ENCODE peak calls at places on chromosomes 6 and 20, in ten cellular contexts. One of them, this sample, is unnamed.

GRCh38 chr6:149166747-149167146 is 150.8 kb upstream of the TAB2 start:
- DNase-seq in Kasumi-1: no peak
- DNase-seq in uterus: no peak
- DNase-seq in psoas muscle: no peak
- DNase-seq in ELF-1: no peak
- DNase-seq in mammary epithelial cell: no peak
- DNase-seq in globus pallidus: no peak
- DNase-seq in left ventricle myocardium inferior: no peak
- DNase-seq in fibroblast of gingiva: no peak
- DNase-seq in hypothalamus: no peak
- DNase-seq in this sample: no peak

GRCh38 chr6:138844203-138844602 is 48.3 kb downstream of the ECT2L start:
- DNase-seq in globus pallidus: peak
- DNase-seq in hypothalamus: no peak
- DNase-seq in left ventricle myocardium inferior: peak
- DNase-seq in fibroblast of gingiva: peak
- DNase-seq in psoas muscle: peak
- DNase-seq in ELF-1: peak
- DNase-seq in Kasumi-1: no peak
- DNase-seq in mammary epithelial cell: no peak
- DNase-seq in uterus: peak
- DNase-seq in this sample: no peak

GRCh38 chr20:37914672-37915433 is 11.9 kb downstream of the VSTM2L start:
- DNase-seq in hypothalamus: no peak
- DNase-seq in Kasumi-1: no peak
- DNase-seq in uterus: no peak
- DNase-seq in psoas muscle: no peak
- DNase-seq in globus pallidus: no peak
- DNase-seq in left ventricle myocardium inferior: no peak
- DNase-seq in fibroblast of gingiva: no peak
- DNase-seq in ELF-1: peak
- DNase-seq in mammary epithelial cell: no peak
- DNase-seq in this sample: no peak

GRCh38 chr6:75563032-75563431 is 38.6 kb upstream of the SENP6 start:
- DNase-seq in uterus: no peak
- DNase-seq in psoas muscle: no peak
- DNase-seq in globus pallidus: no peak
- DNase-seq in mammary epithelial cell: peak
- DNase-seq in hypothalamus: no peak
- DNase-seq in ELF-1: peak
- DNase-seq in fibroblast of gingiva: peak
- DNase-seq in left ventricle myocardium inferior: no peak
- DNase-seq in Kasumi-1: peak
- DNase-seq in this sample: no peak

GRCh38 chr20:63183422-63184146 is 32.3 kb downstream of the YTHDF1 start:
- DNase-seq in fibroblast of gingiva: no peak
- DNase-seq in hypothalamus: no peak
- DNase-seq in psoas muscle: no peak
- DNase-seq in left ventricle myocardium inferior: no peak
- DNase-seq in globus pallidus: no peak
- DNase-seq in ELF-1: peak
- DNase-seq in uterus: no peak
- DNase-seq in Kasumi-1: peak
- DNase-seq in mammary epithelial cell: no peak
- DNase-seq in this sample: no peak

GRCh38 chr20:10660661-10661060 is 13.1 kb downstream of the JAG1 start:
- DNase-seq in fibroblast of gingiva: peak
- DNase-seq in uterus: peak
- DNase-seq in globus pallidus: no peak
- DNase-seq in Kasumi-1: no peak
- DNase-seq in left ventricle myocardium inferior: no peak
- DNase-seq in mammary epithelial cell: peak
- DNase-seq in ELF-1: peak
- DNase-seq in psoas muscle: peak
- DNase-seq in hypothalamus: no peak
- DNase-seq in this sample: peak

GRCh38 chr20:37506166-37506725 is 14.8 kb upstream of the NNAT start:
- DNase-seq in left ventricle myocardium inferior: no peak
- DNase-seq in hypothalamus: no peak
- DNase-seq in mammary epithelial cell: no peak
- DNase-seq in psoas muscle: no peak
- DNase-seq in globus pallidus: no peak
- DNase-seq in ELF-1: no peak
- DNase-seq in Kasumi-1: no peak
- DNase-seq in fibroblast of gingiva: no peak
- DNase-seq in uterus: no peak
- DNase-seq in this sample: no peak

GRCh38 chr6:135250234-135250633 is 69.1 kb downstream of the MYB start:
- DNase-seq in globus pallidus: no peak
- DNase-seq in psoas muscle: no peak
- DNase-seq in mammary epithelial cell: no peak
- DNase-seq in hypothalamus: no peak
- DNase-seq in left ventricle myocardium inferior: no peak
- DNase-seq in uterus: no peak
- DNase-seq in Kasumi-1: no peak
- DNase-seq in fibroblast of gingiva: no peak
- DNase-seq in ELF-1: no peak
- DNase-seq in this sample: no peak

GRCh38 chr6:144555078-144555477 is 269.9 kb downstream of the UTRN start:
- DNase-seq in ELF-1: no peak
- DNase-seq in fibroblast of gingiva: no peak
- DNase-seq in left ventricle myocardium inferior: no peak
- DNase-seq in uterus: no peak
- DNase-seq in hypothalamus: no peak
- DNase-seq in psoas muscle: no peak
- DNase-seq in Kasumi-1: no peak
- DNase-seq in mammary epithelial cell: no peak
- DNase-seq in globus pallidus: no peak
- DNase-seq in this sample: no peak

GRCh38 chr6:13013681-13014550 is 297.3 kb downstream of the PHACTR1 start:
- DNase-seq in Kasumi-1: no peak
- DNase-seq in globus pallidus: no peak
- DNase-seq in hypothalamus: no peak
- DNase-seq in psoas muscle: no peak
- DNase-seq in uterus: no peak
- DNase-seq in fibroblast of gingiva: no peak
- DNase-seq in mammary epithelial cell: no peak
- DNase-seq in left ventricle myocardium inferior: peak
- DNase-seq in ELF-1: peak
- DNase-seq in this sample: no peak

GRCh38 chr6:24905485-24905884 is 30.3 kb downstream of the RIPOR2 start:
- DNase-seq in uterus: peak
- DNase-seq in left ventricle myocardium inferior: no peak
- DNase-seq in mammary epithelial cell: no peak
- DNase-seq in Kasumi-1: no peak
- DNase-seq in hypothalamus: no peak
- DNase-seq in fibroblast of gingiva: no peak
- DNase-seq in ELF-1: no peak
- DNase-seq in globus pallidus: no peak
- DNase-seq in psoas muscle: no peak
- DNase-seq in this sample: no peak

GRCh38 chr6:43499028-43499815 is 10.9 kb downstream of the LRRC73 start:
- DNase-seq in mammary epithelial cell: no peak
- DNase-seq in ELF-1: no peak
- DNase-seq in uterus: no peak
- DNase-seq in hypothalamus: no peak
- DNase-seq in Kasumi-1: no peak
- DNase-seq in left ventricle myocardium inferior: no peak
- DNase-seq in fibroblast of gingiva: no peak
- DNase-seq in globus pallidus: no peak
- DNase-seq in psoas muscle: no peak
- DNase-seq in this sample: no peak

GRCh38 chr20:39825950-39826349 is 863.1 kb downstream of the MAFB start:
- DNase-seq in Kasumi-1: no peak
- DNase-seq in fibroblast of gingiva: no peak
- DNase-seq in hypothalamus: no peak
- DNase-seq in globus pallidus: no peak
- DNase-seq in ELF-1: no peak
- DNase-seq in psoas muscle: no peak
- DNase-seq in mammary epithelial cell: peak
- DNase-seq in uterus: no peak
- DNase-seq in left ventricle myocardium inferior: no peak
- DNase-seq in this sample: no peak

GRCh38 chr6:85452441-85452881 is 2.6 kb downstream of the NT5E start:
- DNase-seq in globus pallidus: no peak
- DNase-seq in mammary epithelial cell: no peak
- DNase-seq in left ventricle myocardium inferior: no peak
- DNase-seq in fibroblast of gingiva: peak
- DNase-seq in Kasumi-1: no peak
- DNase-seq in uterus: no peak
- DNase-seq in ELF-1: no peak
- DNase-seq in psoas muscle: no peak
- DNase-seq in hypothalamus: no peak
- DNase-seq in this sample: no peak

GRCh38 chr6:25232478-25232877 is 46.7 kb upstream of the CARMIL1 start:
- DNase-seq in hypothalamus: no peak
- DNase-seq in psoas muscle: peak
- DNase-seq in Kasumi-1: no peak
- DNase-seq in ELF-1: no peak
- DNase-seq in left ventricle myocardium inferior: peak
- DNase-seq in fibroblast of gingiva: peak
- DNase-seq in globus pallidus: no peak
- DNase-seq in uterus: no peak
- DNase-seq in mammary epithelial cell: no peak
- DNase-seq in this sample: peak

GRCh38 chr6:54135665-54136370 is 24.6 kb downstream of the MLIP start:
- DNase-seq in left ventricle myocardium inferior: no peak
- DNase-seq in mammary epithelial cell: peak
- DNase-seq in globus pallidus: no peak
- DNase-seq in fibroblast of gingiva: peak
- DNase-seq in hypothalamus: no peak
- DNase-seq in ELF-1: no peak
- DNase-seq in uterus: no peak
- DNase-seq in psoas muscle: no peak
- DNase-seq in Kasumi-1: no peak
- DNase-seq in this sample: no peak

GRCh38 chr6:52020961-52021570 is 66.3 kb downstream of the PKHD1 start:
- DNase-seq in fibroblast of gingiva: peak
- DNase-seq in hypothalamus: no peak
- DNase-seq in mammary epithelial cell: peak
- DNase-seq in psoas muscle: no peak
- DNase-seq in globus pallidus: peak
- DNase-seq in uterus: no peak
- DNase-seq in Kasumi-1: peak
- DNase-seq in ELF-1: no peak
- DNase-seq in left ventricle myocardium inferior: no peak
- DNase-seq in this sample: no peak

GRCh38 chr20:50628326-50628725 is 63.0 kb downstream of the RIPOR3 start:
- DNase-seq in uterus: no peak
- DNase-seq in psoas muscle: no peak
- DNase-seq in fibroblast of gingiva: no peak
- DNase-seq in hypothalamus: no peak
- DNase-seq in left ventricle myocardium inferior: no peak
- DNase-seq in ELF-1: no peak
- DNase-seq in globus pallidus: no peak
- DNase-seq in mammary epithelial cell: no peak
- DNase-seq in Kasumi-1: no peak
- DNase-seq in this sample: no peak

GRCh38 chr20:35434085-35435005 is 3.7 kb downstream of the GDF5 start:
- DNase-seq in globus pallidus: no peak
- DNase-seq in ELF-1: no peak
- DNase-seq in mammary epithelial cell: no peak
- DNase-seq in fibroblast of gingiva: peak
- DNase-seq in uterus: no peak
- DNase-seq in Kasumi-1: no peak
- DNase-seq in psoas muscle: peak
- DNase-seq in hypothalamus: no peak
- DNase-seq in left ventricle myocardium inferior: peak
- DNase-seq in this sample: no peak

GRCh38 chr6:62746161-62746560 is 460.1 kb upstream of the KHDRBS2 start:
- DNase-seq in mammary epithelial cell: no peak
- DNase-seq in psoas muscle: no peak
- DNase-seq in Kasumi-1: no peak
- DNase-seq in globus pallidus: peak
- DNase-seq in uterus: no peak
- DNase-seq in hypothalamus: no peak
- DNase-seq in ELF-1: no peak
- DNase-seq in fibroblast of gingiva: no peak
- DNase-seq in left ventricle myocardium inferior: no peak
- DNase-seq in this sample: no peak

GRCh38 chr6:146282837-146283236 is 254.0 kb downstream of the GRM1 start:
- DNase-seq in Kasumi-1: no peak
- DNase-seq in fibroblast of gingiva: no peak
- DNase-seq in hypothalamus: no peak
- DNase-seq in ELF-1: no peak
- DNase-seq in left ventricle myocardium inferior: no peak
- DNase-seq in uterus: no peak
- DNase-seq in psoas muscle: no peak
- DNase-seq in mammary epithelial cell: no peak
- DNase-seq in globus pallidus: no peak
- DNase-seq in this sample: no peak

GRCh38 chr6:32439708-32440214 is at the start of gene HLA-DRA:
- DNase-seq in ELF-1: peak
- DNase-seq in Kasumi-1: peak
- DNase-seq in globus pallidus: peak
- DNase-seq in uterus: peak
- DNase-seq in mammary epithelial cell: peak
- DNase-seq in hypothalamus: no peak
- DNase-seq in left ventricle myocardium inferior: no peak
- DNase-seq in fibroblast of gingiva: peak
- DNase-seq in psoas muscle: no peak
- DNase-seq in this sample: no peak

GRCh38 chr6:12149944-12150510 is 137.9 kb downstream of the HIVEP1 start:
- DNase-seq in fibroblast of gingiva: no peak
- DNase-seq in left ventricle myocardium inferior: no peak
- DNase-seq in ELF-1: no peak
- DNase-seq in mammary epithelial cell: no peak
- DNase-seq in globus pallidus: peak
- DNase-seq in psoas muscle: no peak
- DNase-seq in hypothalamus: no peak
- DNase-seq in uterus: no peak
- DNase-seq in Kasumi-1: no peak
- DNase-seq in this sample: no peak

GRCh38 chr20:45407067-45407745 is 883 bp upstream of the DBNDD2 start:
- DNase-seq in ELF-1: peak
- DNase-seq in uterus: peak
- DNase-seq in mammary epithelial cell: peak
- DNase-seq in globus pallidus: no peak
- DNase-seq in hypothalamus: peak
- DNase-seq in left ventricle myocardium inferior: peak
- DNase-seq in Kasumi-1: no peak
- DNase-seq in psoas muscle: peak
- DNase-seq in fibroblast of gingiva: peak
- DNase-seq in this sample: peak

GRCh38 chr20:61464634-61465033 is 212.6 kb downstream of the CDH4 start:
- DNase-seq in globus pallidus: no peak
- DNase-seq in uterus: no peak
- DNase-seq in Kasumi-1: no peak
- DNase-seq in psoas muscle: no peak
- DNase-seq in left ventricle myocardium inferior: no peak
- DNase-seq in fibroblast of gingiva: no peak
- DNase-seq in ELF-1: no peak
- DNase-seq in hypothalamus: peak
- DNase-seq in mammary epithelial cell: no peak
- DNase-seq in this sample: no peak

GRCh38 chr6:52517502-52518278 is 59.2 kb downstream of the TRAM2 start:
- DNase-seq in fibroblast of gingiva: peak
- DNase-seq in ELF-1: peak
- DNase-seq in uterus: peak
- DNase-seq in left ventricle myocardium inferior: peak
- DNase-seq in hypothalamus: peak
- DNase-seq in globus pallidus: peak
- DNase-seq in Kasumi-1: peak
- DNase-seq in mammary epithelial cell: peak
- DNase-seq in psoas muscle: peak
- DNase-seq in this sample: peak

GRCh38 chr6:43852350-43852864 is 82.4 kb downstream of the VEGFA start:
- DNase-seq in uterus: no peak
- DNase-seq in mammary epithelial cell: no peak
- DNase-seq in ELF-1: no peak
- DNase-seq in fibroblast of gingiva: no peak
- DNase-seq in left ventricle myocardium inferior: no peak
- DNase-seq in hypothalamus: no peak
- DNase-seq in psoas muscle: no peak
- DNase-seq in Kasumi-1: no peak
- DNase-seq in globus pallidus: no peak
- DNase-seq in this sample: no peak

GRCh38 chr6:129120856-129121255 is 237.9 kb downstream of the LAMA2 start:
- DNase-seq in ELF-1: no peak
- DNase-seq in left ventricle myocardium inferior: no peak
- DNase-seq in hypothalamus: no peak
- DNase-seq in globus pallidus: no peak
- DNase-seq in psoas muscle: no peak
- DNase-seq in fibroblast of gingiva: peak
- DNase-seq in mammary epithelial cell: no peak
- DNase-seq in Kasumi-1: no peak
- DNase-seq in uterus: no peak
- DNase-seq in this sample: peak

This sample was measured in sciatic nerve.